ENCODE peak calls at places on chromosomes 13 and 19, in six cellular contexts. Z is astrocyte of the spinal cord; J is BE2C; X is MV-4-11; W is activated CD8-positive, alpha-beta memory T cell treated with anti-CD3 and anti-CD28 coated beads for 1 hour; L is fibroblast of mammary gland. D is an unnamed sample.
A peak's percentile ranks its signal among the peaks of the same experiment; 100 is the strongest.

GRCh38 chr13:114015111-114015551 is 41.3 kb upstream of the C13orf46 start:
- DNase-seq in Z (no peak), J (no peak), X (no peak), W (no peak), L (no peak), D (no peak)

GRCh38 chr13:113397606-113398425 is 33.9 kb upstream of the GRTP1 start:
- DNase-seq in Z (no peak), J (no peak), X (no peak), W (no peak), L (no peak), D (no peak)

GRCh38 chr13:66996503-66996902 is 233.6 kb downstream of the PCDH9 start:
- DNase-seq in Z (no peak), J (no peak), X (no peak), W (no peak), L (no peak), D (no peak)

GRCh38 chr19:1131718-1132552 is 28.1 kb downstream of the GPX4 start:
- DNase-seq in Z (peak; percentile 90), J (peak; percentile 67), X (peak; percentile 94), W (peak; percentile 73), L (peak; percentile 87), D (peak; percentile 83)

GRCh38 chr19:2422951-2423880 is 4.2 kb downstream of the TIMM13 start:
- DNase-seq in Z (no peak), J (peak; percentile 28), X (peak; percentile 22), W (no peak), L (no peak), D (no peak)

GRCh38 chr13:36736119-36736726 is 62.4 kb downstream of the SERTM1 start:
- DNase-seq in Z (peak; percentile 72), J (peak; percentile 63), X (peak; percentile 40), W (no peak), L (peak; percentile 67), D (peak; percentile 38)

GRCh38 chr19:4538601-4538954 is 1.3 kb downstream of the LRG1 start:
- DNase-seq in Z (no peak), J (no peak), X (no peak), W (no peak), L (no peak), D (no peak)

GRCh38 chr13:85261757-85262346 is 537.4 kb downstream of the SLITRK6 start:
- DNase-seq in Z (peak; percentile 15), J (peak; percentile 5), X (no peak), W (no peak), L (peak; percentile 0), D (peak; percentile 10)

GRCh38 chr19:39499082-39499642 is 415 bp downstream of the DLL3 start:
- DNase-seq in Z (no peak), J (peak; percentile 66), X (no peak), W (no peak), L (no peak), D (no peak)

GRCh38 chr19:45901432-45901903 is 945 bp downstream of the MYPOP start:
- DNase-seq in Z (peak; percentile 25), J (peak; percentile 54), X (peak; percentile 74), W (no peak), L (peak; percentile 44), D (no peak)

GRCh38 chr13:93244141-93244917 is 17.7 kb downstream of the GPC6 start:
- DNase-seq in Z (peak; percentile 66), J (peak; percentile 19), X (no peak), W (no peak), L (peak; percentile 65), D (peak; percentile 57)

GRCh38 chr19:22532388-22533310 is 101.5 kb upstream of the ZNF492 start:
- DNase-seq in Z (no peak), J (no peak), X (no peak), W (no peak), L (no peak), D (no peak)

GRCh38 chr13:21710163-21710562 is 39.3 kb downstream of the FGF9 start:
- DNase-seq in Z (no peak), J (no peak), X (no peak), W (no peak), L (no peak), D (no peak)

GRCh38 chr13:97258801-97259200 is 36.7 kb downstream of the MBNL2 start:
- DNase-seq in Z (peak; percentile 44), J (no peak), X (no peak), W (no peak), L (peak; percentile 50), D (no peak)

GRCh38 chr13:113654175-113654560 is 3.8 kb downstream of the ATP4B start:
- DNase-seq in Z (no peak), J (peak; percentile 2), X (no peak), W (no peak), L (no peak), D (no peak)

GRCh38 chr19:42270346-42271044 is 1.4 kb downstream of the CIC start:
- DNase-seq in Z (peak; percentile 71), J (no peak), X (peak; percentile 79), W (no peak), L (peak; percentile 81), D (peak; percentile 86)

GRCh38 chr13:25738797-25739196 is 313.0 kb downstream of the SHISA2 start:
- DNase-seq in Z (no peak), J (no peak), X (no peak), W (no peak), L (no peak), D (no peak)

GRCh38 chr19:1171755-1172352 is 2.2 kb downstream of the SBNO2 start:
- DNase-seq in Z (no peak), J (no peak), X (no peak), W (no peak), L (no peak), D (no peak)

GRCh38 chr19:2289714-2290435 is 7.9 kb upstream of the PEAK3 start:
- DNase-seq in Z (no peak), J (peak; percentile 16), X (peak; percentile 97), W (no peak), L (no peak), D (no peak)

GRCh38 chr19:35495107-35496064 is 5.1 kb upstream of the KRTDAP start:
- DNase-seq in Z (peak; percentile 47), J (peak; percentile 77), X (peak; percentile 50), W (peak; percentile 55), L (peak; percentile 59), D (peak; percentile 51)

GRCh38 chr19:55528030-55528801 is 8.7 kb downstream of the SBK2 start:
- DNase-seq in Z (peak; percentile 19), J (peak; percentile 37), X (no peak), W (no peak), L (no peak), D (no peak)

GRCh38 chr13:73059460-73060250 is 850 bp downstream of the KLF5 start:
- DNase-seq in Z (peak; percentile 58), J (peak; percentile 61), X (no peak), W (peak; percentile 33), L (no peak), D (peak; percentile 10)

GRCh38 chr19:33921165-33921564 is 124.5 kb downstream of the KCTD15 start:
- DNase-seq in Z (no peak), J (no peak), X (no peak), W (no peak), L (no peak), D (no peak)

GRCh38 chr13:87666826-87667225 is 4.3 kb upstream of the SLITRK5 start:
- DNase-seq in Z (no peak), J (no peak), X (no peak), W (no peak), L (no peak), D (no peak)

GRCh38 chr13:36801035-36801434 is 18.0 kb upstream of the RFXAP start:
- DNase-seq in Z (no peak), J (no peak), X (no peak), W (no peak), L (peak; percentile 26), D (no peak)

GRCh38 chr13:97125810-97126738 is 96.1 kb upstream of the MBNL2 start:
- DNase-seq in Z (peak; percentile 48), J (peak; percentile 31), X (peak; percentile 49), W (no peak), L (peak; percentile 75), D (peak; percentile 62)

GRCh38 chr13:30830638-30830965 is 75.5 kb upstream of the MEDAG start:
- DNase-seq in Z (no peak), J (no peak), X (no peak), W (no peak), L (no peak), D (peak; percentile 57)

GRCh38 chr13:113802761-113803160 is 43.7 kb downstream of the TMEM255B start:
- DNase-seq in Z (no peak), J (peak; percentile 10), X (no peak), W (no peak), L (no peak), D (no peak)

GRCh38 chr13:98222816-98223215 is 45.7 kb upstream of the RNF113B start:
- DNase-seq in Z (no peak), J (no peak), X (no peak), W (no peak), L (no peak), D (no peak)

GRCh38 chr19:57719901-57720519 is 7.4 kb downstream of the ZNF671 start:
- DNase-seq in Z (no peak), J (no peak), X (no peak), W (no peak), L (no peak), D (no peak)

GRCh38 chr13:113963376-113963775 is 10.5 kb downstream of the C13orf46 start:
- DNase-seq in Z (no peak), J (peak; percentile 3), X (no peak), W (no peak), L (no peak), D (no peak)

GRCh38 chr19:16834747-16835146 is 5.5 kb downstream of the SIN3B start:
- DNase-seq in Z (peak; percentile 29), J (no peak), X (peak; percentile 43), W (no peak), L (peak; percentile 67), D (peak; percentile 45)

GRCh38 chr19:38632476-38633213 is 13.7 kb downstream of the EIF3K start:
- DNase-seq in Z (no peak), J (no peak), X (no peak), W (no peak), L (no peak), D (no peak)

GRCh38 chr13:79386125-79386822 is 19.8 kb downstream of the RBM26 start:
- DNase-seq in Z (no peak), J (no peak), X (no peak), W (no peak), L (no peak), D (no peak)

GRCh38 chr19:41309225-41310030 is 544 bp upstream of the CCDC97 start:
- DNase-seq in Z (peak; percentile 31), J (no peak), X (peak; percentile 48), W (no peak), L (peak; percentile 40), D (no peak)

GRCh38 chr19:12230751-12231733 is 63.6 kb downstream of the ZNF44 start:
- DNase-seq in Z (no peak), J (no peak), X (no peak), W (no peak), L (peak; percentile 13), D (no peak)

GRCh38 chr19:51493776-51494175 is 7.8 kb downstream of the SIGLEC12 start:
- DNase-seq in Z (no peak), J (no peak), X (peak; percentile 74), W (no peak), L (no peak), D (no peak)

GRCh38 chr13:93220073-93220472 is 6.5 kb upstream of the GPC6 start:
- DNase-seq in Z (no peak), J (no peak), X (no peak), W (no peak), L (no peak), D (no peak)